ENCODE peak calls at places on chromosomes 1 and 21, in seven cellular contexts. L, Y, B, X, O, S and I are unnamed samples.

GRCh38 chr1:62433861-62434611 is 2.8 kb upstream of the USP1 start:
- DNase-seq in L (no peak), Y (no peak), B (no peak), X (no peak), O (no peak), S (no peak), I (no peak)

GRCh38 chr1:150536836-150537731 is 12.1 kb upstream of the ADAMTSL4 start:
- DNase-seq in L (no peak), Y (no peak), B (no peak), X (peak; percentile 45), O (peak; percentile 43), S (no peak), I (no peak)

GRCh38 chr1:20884513-20884912 is 97.4 kb upstream of the HP1BP3 start:
- DNase-seq in L (no peak), Y (no peak), B (no peak), X (peak; percentile 55), O (peak; percentile 70), S (peak; percentile 86), I (no peak)

GRCh38 chr1:104172243-104172681 is 422.6 kb downstream of the AMY1C start:
- DNase-seq in L (no peak), Y (no peak), B (no peak), X (no peak), O (no peak), S (no peak), I (no peak)

GRCh38 chr1:72932025-72932424 is 649.7 kb upstream of the NEGR1 start:
- DNase-seq in L (no peak), Y (no peak), B (no peak), X (no peak), O (no peak), S (no peak), I (no peak)

GRCh38 chr1:204350265-204350664 is 9.5 kb downstream of the PLEKHA6 start:
- DNase-seq in L (no peak), Y (no peak), B (no peak), X (peak; percentile 56), O (no peak), S (peak; percentile 79), I (no peak)

GRCh38 chr1:32733573-32734321 is 31.2 kb upstream of the SYNC start:
- DNase-seq in L (peak; percentile 64), Y (no peak), B (peak; percentile 55), X (peak; percentile 74), O (peak; percentile 50), S (no peak), I (no peak)

GRCh38 chr1:218439541-218440295 is 94.6 kb downstream of the TGFB2 start:
- DNase-seq in L (peak; percentile 15), Y (no peak), B (no peak), X (peak; percentile 51), O (no peak), S (no peak), I (peak; percentile 39)

GRCh38 chr1:160672118-160672517 is 25.3 kb upstream of the SLAMF1 start:
- DNase-seq in L (no peak), Y (no peak), B (no peak), X (peak; percentile 27), O (no peak), S (no peak), I (no peak)

GRCh38 chr1:245458234-245458633 is 303.4 kb downstream of the KIF26B start:
- DNase-seq in L (no peak), Y (no peak), B (no peak), X (no peak), O (no peak), S (peak; percentile 79), I (no peak)

DNA sequence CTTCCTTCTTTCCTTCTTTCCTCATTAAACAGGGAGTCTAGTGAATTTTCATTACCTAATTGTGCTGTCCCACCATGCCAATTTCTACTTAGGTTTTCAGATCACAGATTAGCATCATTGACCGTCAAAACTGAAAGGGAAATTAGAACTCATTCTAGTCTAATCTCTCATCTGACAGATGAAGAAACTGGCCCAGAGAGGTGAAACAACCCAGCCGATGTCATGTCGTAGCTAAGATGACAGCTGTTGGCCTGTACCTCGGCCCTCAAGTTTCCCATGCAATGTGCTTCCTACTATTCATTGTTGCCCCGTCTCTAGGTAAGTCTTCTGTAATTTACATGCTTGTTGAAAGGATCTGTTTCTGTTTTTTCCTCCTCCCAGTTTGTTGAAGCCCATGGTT is 128.2 kb upstream of the KIAA0040 start:
- DNase-seq in L (no peak), Y (no peak), B (no peak), X (no peak), O (no peak), S (no peak), I (no peak)
- H2BK5ac ChIP-seq in L (no peak overlapping the region), Y (no peak overlapping the region), B (no peak overlapping the region), X (no peak overlapping the region), O (no peak overlapping the region), S (no peak overlapping the region), I (no peak overlapping the region)

DNA sequence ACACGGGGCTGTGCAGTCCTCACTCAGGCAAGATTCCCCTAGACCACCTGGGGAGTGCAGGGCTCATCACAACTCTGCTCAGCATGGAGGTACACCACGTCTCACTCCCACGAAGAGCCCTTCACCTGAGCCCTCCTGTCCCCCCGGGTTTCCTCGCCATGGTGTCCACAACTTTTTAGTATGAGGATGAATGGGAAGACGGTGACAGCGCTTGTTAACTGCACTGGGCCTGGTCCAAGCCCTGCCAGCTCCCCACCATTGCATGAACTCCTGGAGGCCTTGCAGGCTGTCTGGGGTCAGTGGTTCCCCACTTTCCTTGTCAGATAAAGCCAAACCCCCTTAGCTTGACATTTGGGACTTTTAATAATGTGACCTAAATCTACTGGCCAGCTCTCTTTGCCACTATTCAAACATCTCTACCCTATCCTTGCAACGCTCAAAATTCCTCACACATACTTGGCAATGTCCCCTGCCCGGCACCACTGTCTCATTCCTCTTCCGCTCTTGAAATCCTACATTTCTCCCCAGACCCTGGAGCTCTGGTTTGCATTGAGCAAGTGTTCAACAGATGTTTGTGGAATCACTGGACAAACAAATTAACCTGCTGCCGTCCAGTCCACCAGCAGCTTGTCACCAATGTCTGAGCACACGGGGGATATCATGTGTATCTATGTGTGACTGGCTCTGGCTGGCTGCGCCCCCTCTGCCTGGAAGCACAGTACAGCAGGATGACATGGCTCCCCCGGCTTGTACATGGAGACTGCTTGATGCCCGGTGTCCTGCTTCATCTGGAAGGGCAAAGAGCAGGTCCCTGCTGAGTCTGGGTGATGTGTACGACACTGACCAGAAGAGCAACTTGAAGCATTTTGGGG is 11.2 kb downstream of the TMEM9 start:
- DNase-seq in L (no peak), Y (no peak), B (no peak), X (no peak), O (no peak), S (no peak), I (no peak)
- H2BK5ac ChIP-seq in L (no peak overlapping the region), Y (no peak overlapping the region), B (no peak overlapping the region), X (no peak overlapping the region), O (no peak overlapping the region), S (no peak overlapping the region), I (no peak overlapping the region)

GRCh38 chr1:225488671-225489070 is 60.8 kb upstream of the LBR start:
- DNase-seq in L (no peak), Y (no peak), B (no peak), X (no peak), O (no peak), S (no peak), I (peak; percentile 5)

GRCh38 chr1:225484657-225485606 is 57.1 kb upstream of the LBR start:
- DNase-seq in L (no peak), Y (no peak), B (no peak), X (no peak), O (no peak), S (no peak), I (peak; percentile 22)

GRCh38 chr1:225485991-225486530 is 58.2 kb upstream of the LBR start:
- DNase-seq in L (no peak), Y (no peak), B (no peak), X (no peak), O (no peak), S (no peak), I (peak; percentile 25)

GRCh38 chr1:225483818-225484656 is 56.2 kb upstream of the LBR start:
- DNase-seq in L (no peak), Y (no peak), B (no peak), X (no peak), O (no peak), S (no peak), I (peak; percentile 27)

GRCh38 chr1:225486856-225487255 is 59.0 kb upstream of the LBR start:
- DNase-seq in L (no peak), Y (no peak), B (no peak), X (no peak), O (no peak), S (no peak), I (peak; percentile 21)
- H2BK5ac ChIP-seq in L (no peak overlapping the region), Y (no peak overlapping the region), B (no peak overlapping the region), X (no peak overlapping the region), O (no peak overlapping the region), S (no peak overlapping the region), I (no peak overlapping the region)

DNA sequence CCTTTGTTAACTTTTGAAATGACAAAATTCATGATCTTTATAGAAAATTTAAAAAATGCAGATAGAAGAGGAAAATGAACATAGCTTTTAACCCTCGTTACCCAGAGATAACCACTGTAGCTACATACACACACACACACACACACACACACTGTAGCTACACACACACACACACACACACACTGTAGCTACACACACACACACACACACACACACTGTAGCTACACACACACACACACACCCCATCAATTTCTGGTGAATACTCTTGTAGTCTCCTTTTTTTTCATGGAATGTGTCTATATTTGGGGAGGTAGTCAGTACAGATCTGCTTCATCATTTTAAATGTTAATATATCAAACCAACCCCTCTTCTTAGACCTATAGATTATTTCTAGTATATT is 58.5 kb downstream of the SH3BGR start:
- DNase-seq in L (no peak), Y (no peak), B (no peak), X (no peak), O (no peak), S (no peak), I (no peak)
- H2BK5ac ChIP-seq in L (no peak overlapping the region), Y (no peak overlapping the region), B (no peak overlapping the region), X (no peak overlapping the region), O (no peak overlapping the region), S (no peak overlapping the region), I (no peak overlapping the region)

GRCh38 chr1:45989249-45989648 is 143.2 kb downstream of the PIK3R3 start:
- DNase-seq in L (no peak), Y (no peak), B (no peak), X (no peak), O (no peak), S (no peak), I (no peak)
- H2BK5ac ChIP-seq in L (no peak overlapping the region), Y (no peak overlapping the region), B (no peak overlapping the region), X (no peak overlapping the region), O (no peak overlapping the region), S (no peak overlapping the region), I (no peak overlapping the region)